ENCODE peak calls at places on chromosomes 3 and 15, in nine cellular contexts. One of them, this sample, is unnamed.

GRCh38 chr3:179558742-179559364 is 3.9 kb upstream of the ACTL6A start:
- DNase-seq in endothelial cell of umbilical vein: peak; percentile 84
- DNase-seq in stomach: peak; percentile 56
- DNase-seq in esophagus squamous epithelium: no peak
- DNase-seq in upper lobe of left lung: no peak
- DNase-seq in sigmoid colon: peak; percentile 80
- DNase-seq in transverse colon: peak; percentile 50
- DNase-seq in suprapubic skin: no peak
- DNase-seq in heart left ventricle: peak; percentile 59
- DNase-seq in this sample: peak; percentile 50

GRCh38 chr3:8964436-8965370 is 1.4 kb upstream of the RAD18 start:
- DNase-seq in suprapubic skin: no peak
- DNase-seq in endothelial cell of umbilical vein: peak; percentile 51
- DNase-seq in esophagus squamous epithelium: no peak
- DNase-seq in upper lobe of left lung: no peak
- DNase-seq in stomach: peak; percentile 47
- DNase-seq in heart left ventricle: no peak
- DNase-seq in sigmoid colon: no peak
- DNase-seq in transverse colon: peak; percentile 75
- DNase-seq in this sample: no peak

GRCh38 chr15:31034152-31034551 is 42.7 kb upstream of the MTMR10 start:
- DNase-seq in suprapubic skin: no peak
- DNase-seq in sigmoid colon: no peak
- DNase-seq in transverse colon: no peak
- DNase-seq in heart left ventricle: no peak
- DNase-seq in upper lobe of left lung: no peak
- DNase-seq in endothelial cell of umbilical vein: no peak
- DNase-seq in esophagus squamous epithelium: no peak
- DNase-seq in stomach: no peak
- DNase-seq in this sample: no peak

GRCh38 chr15:25136119-25136518 is 181.3 kb downstream of the SNRPN start:
- DNase-seq in endothelial cell of umbilical vein: peak; percentile 8
- DNase-seq in transverse colon: no peak
- DNase-seq in suprapubic skin: no peak
- DNase-seq in esophagus squamous epithelium: no peak
- DNase-seq in sigmoid colon: no peak
- DNase-seq in stomach: no peak
- DNase-seq in upper lobe of left lung: no peak
- DNase-seq in heart left ventricle: no peak
- DNase-seq in this sample: no peak

GRCh38 chr3:67418539-67419529 is 235.6 kb downstream of the SUCLG2 start:
- DNase-seq in stomach: no peak
- DNase-seq in suprapubic skin: no peak
- DNase-seq in sigmoid colon: no peak
- DNase-seq in upper lobe of left lung: no peak
- DNase-seq in heart left ventricle: no peak
- DNase-seq in transverse colon: no peak
- DNase-seq in endothelial cell of umbilical vein: no peak
- DNase-seq in esophagus squamous epithelium: no peak
- DNase-seq in this sample: no peak

GRCh38 chr15:28885630-28886430 is at the start of gene APBA2:
- DNase-seq in stomach: no peak
- DNase-seq in transverse colon: no peak
- DNase-seq in esophagus squamous epithelium: no peak
- DNase-seq in upper lobe of left lung: peak; percentile 88
- DNase-seq in suprapubic skin: no peak
- DNase-seq in heart left ventricle: no peak
- DNase-seq in endothelial cell of umbilical vein: no peak
- DNase-seq in sigmoid colon: no peak
- DNase-seq in this sample: no peak

GRCh38 chr3:73812054-73812453 is 187.3 kb upstream of the PDZRN3 start:
- DNase-seq in endothelial cell of umbilical vein: no peak
- DNase-seq in heart left ventricle: no peak
- DNase-seq in sigmoid colon: no peak
- DNase-seq in suprapubic skin: no peak
- DNase-seq in upper lobe of left lung: no peak
- DNase-seq in transverse colon: no peak
- DNase-seq in stomach: no peak
- DNase-seq in esophagus squamous epithelium: no peak
- DNase-seq in this sample: no peak

GRCh38 chr3:41346698-41347097 is 147.4 kb downstream of the CTNNB1 start:
- DNase-seq in endothelial cell of umbilical vein: no peak
- DNase-seq in upper lobe of left lung: no peak
- DNase-seq in sigmoid colon: no peak
- DNase-seq in transverse colon: no peak
- DNase-seq in stomach: no peak
- DNase-seq in heart left ventricle: no peak
- DNase-seq in suprapubic skin: no peak
- DNase-seq in esophagus squamous epithelium: no peak
- DNase-seq in this sample: no peak

GRCh38 chr3:157152438-157152837 is 7.5 kb downstream of the CCNL1 start:
- DNase-seq in transverse colon: no peak
- DNase-seq in esophagus squamous epithelium: no peak
- DNase-seq in upper lobe of left lung: no peak
- DNase-seq in sigmoid colon: no peak
- DNase-seq in heart left ventricle: no peak
- DNase-seq in endothelial cell of umbilical vein: no peak
- DNase-seq in suprapubic skin: no peak
- DNase-seq in stomach: no peak
- DNase-seq in this sample: no peak

GRCh38 chr15:38526158-38526557 is 38.5 kb downstream of the RASGRP1 start:
- DNase-seq in transverse colon: no peak
- DNase-seq in upper lobe of left lung: no peak
- DNase-seq in heart left ventricle: no peak
- DNase-seq in endothelial cell of umbilical vein: no peak
- DNase-seq in stomach: no peak
- DNase-seq in sigmoid colon: no peak
- DNase-seq in esophagus squamous epithelium: no peak
- DNase-seq in suprapubic skin: no peak
- DNase-seq in this sample: no peak

GRCh38 chr3:70053293-70053692 is 53.8 kb downstream of the SAMMSON start:
- DNase-seq in esophagus squamous epithelium: no peak
- DNase-seq in upper lobe of left lung: no peak
- DNase-seq in heart left ventricle: no peak
- DNase-seq in sigmoid colon: no peak
- DNase-seq in suprapubic skin: no peak
- DNase-seq in stomach: no peak
- DNase-seq in transverse colon: no peak
- DNase-seq in endothelial cell of umbilical vein: no peak
- DNase-seq in this sample: no peak

GRCh38 chr3:129633751-129634481 is 27.4 kb upstream of the PLXND1 start:
- DNase-seq in esophagus squamous epithelium: no peak
- DNase-seq in endothelial cell of umbilical vein: no peak
- DNase-seq in suprapubic skin: no peak
- DNase-seq in stomach: no peak
- DNase-seq in upper lobe of left lung: no peak
- DNase-seq in sigmoid colon: no peak
- DNase-seq in transverse colon: no peak
- DNase-seq in heart left ventricle: no peak
- DNase-seq in this sample: no peak

GRCh38 chr3:43867673-43868072 is 176.9 kb downstream of the ABHD5 start:
- DNase-seq in endothelial cell of umbilical vein: no peak
- DNase-seq in transverse colon: no peak
- DNase-seq in upper lobe of left lung: no peak
- DNase-seq in suprapubic skin: no peak
- DNase-seq in sigmoid colon: no peak
- DNase-seq in esophagus squamous epithelium: no peak
- DNase-seq in heart left ventricle: no peak
- DNase-seq in stomach: no peak
- DNase-seq in this sample: no peak

GRCh38 chr3:105827959-105828358 is 40.9 kb downstream of the CBLB start:
- DNase-seq in transverse colon: peak; percentile 26
- DNase-seq in upper lobe of left lung: no peak
- DNase-seq in sigmoid colon: peak; percentile 63
- DNase-seq in endothelial cell of umbilical vein: peak; percentile 66
- DNase-seq in stomach: no peak
- DNase-seq in suprapubic skin: no peak
- DNase-seq in esophagus squamous epithelium: no peak
- DNase-seq in heart left ventricle: peak; percentile 33
- DNase-seq in this sample: no peak

GRCh38 chr15:68550498-68551295 is 28.1 kb upstream of the CORO2B start:
- DNase-seq in esophagus squamous epithelium: no peak
- DNase-seq in sigmoid colon: peak; percentile 84
- DNase-seq in endothelial cell of umbilical vein: peak; percentile 41
- DNase-seq in stomach: peak; percentile 82
- DNase-seq in heart left ventricle: peak; percentile 65
- DNase-seq in upper lobe of left lung: no peak
- DNase-seq in transverse colon: peak; percentile 78
- DNase-seq in suprapubic skin: peak; percentile 82
- DNase-seq in this sample: peak; percentile 74

GRCh38 chr15:73570355-73571032 is 62.7 kb downstream of the NPTN start:
- DNase-seq in sigmoid colon: no peak
- DNase-seq in upper lobe of left lung: no peak
- DNase-seq in endothelial cell of umbilical vein: no peak
- DNase-seq in heart left ventricle: no peak
- DNase-seq in stomach: no peak
- DNase-seq in esophagus squamous epithelium: no peak
- DNase-seq in transverse colon: no peak
- DNase-seq in suprapubic skin: no peak
- DNase-seq in this sample: no peak

GRCh38 chr3:157130138-157130880 is 29.6 kb downstream of the CCNL1 start:
- DNase-seq in esophagus squamous epithelium: no peak
- DNase-seq in suprapubic skin: peak; percentile 81
- DNase-seq in transverse colon: peak; percentile 92
- DNase-seq in sigmoid colon: peak; percentile 77
- DNase-seq in heart left ventricle: peak; percentile 66
- DNase-seq in upper lobe of left lung: peak; percentile 44
- DNase-seq in stomach: peak; percentile 63
- DNase-seq in endothelial cell of umbilical vein: peak; percentile 61
- DNase-seq in this sample: peak; percentile 59

GRCh38 chr3:77525283-77525682 is 485.4 kb downstream of the ROBO2 start:
- DNase-seq in esophagus squamous epithelium: no peak
- DNase-seq in stomach: no peak
- DNase-seq in upper lobe of left lung: no peak
- DNase-seq in sigmoid colon: no peak
- DNase-seq in heart left ventricle: no peak
- DNase-seq in endothelial cell of umbilical vein: no peak
- DNase-seq in suprapubic skin: no peak
- DNase-seq in transverse colon: no peak
- DNase-seq in this sample: no peak

GRCh38 chr15:29133791-29134190 is 135.8 kb downstream of the NSMCE3 start:
- DNase-seq in stomach: no peak
- DNase-seq in upper lobe of left lung: no peak
- DNase-seq in heart left ventricle: no peak
- DNase-seq in suprapubic skin: peak; percentile 28
- DNase-seq in transverse colon: no peak
- DNase-seq in endothelial cell of umbilical vein: no peak
- DNase-seq in esophagus squamous epithelium: no peak
- DNase-seq in sigmoid colon: peak; percentile 49
- DNase-seq in this sample: no peak

GRCh38 chr3:32877598-32877997 is 59.8 kb downstream of the TRIM71 start:
- DNase-seq in stomach: no peak
- DNase-seq in transverse colon: no peak
- DNase-seq in endothelial cell of umbilical vein: no peak
- DNase-seq in sigmoid colon: no peak
- DNase-seq in suprapubic skin: no peak
- DNase-seq in heart left ventricle: no peak
- DNase-seq in upper lobe of left lung: no peak
- DNase-seq in esophagus squamous epithelium: no peak
- DNase-seq in this sample: no peak
- H3K36me3 ChIP-seq in stomach: no peaks in the 10 kb centered on the region
- H3K36me3 ChIP-seq in transverse colon: no peaks in the 10 kb centered on the region
- H3K36me3 ChIP-seq in endothelial cell of umbilical vein: no peaks in the 10 kb centered on the region
- H3K36me3 ChIP-seq in sigmoid colon: no peaks in the 10 kb centered on the region
- H3K36me3 ChIP-seq in suprapubic skin: no peaks in the 10 kb centered on the region
- H3K36me3 ChIP-seq in heart left ventricle: no peaks in the 10 kb centered on the region
- H3K36me3 ChIP-seq in upper lobe of left lung: no peaks in the 10 kb centered on the region
- H3K36me3 ChIP-seq in esophagus squamous epithelium: no peaks in the 10 kb centered on the region
- H3K36me3 ChIP-seq in this sample: no peaks in the 10 kb centered on the region

GRCh38 chr15:41850482-41851166 is 12.0 kb downstream of the PLA2G4B start:
- DNase-seq in stomach: no peak
- DNase-seq in upper lobe of left lung: peak; percentile 75
- DNase-seq in esophagus squamous epithelium: no peak
- DNase-seq in suprapubic skin: no peak
- DNase-seq in endothelial cell of umbilical vein: no peak
- DNase-seq in sigmoid colon: no peak
- DNase-seq in transverse colon: no peak
- DNase-seq in heart left ventricle: no peak
- DNase-seq in this sample: no peak

GRCh38 chr15:41849204-41849603 is 10.6 kb downstream of the PLA2G4B start:
- DNase-seq in esophagus squamous epithelium: no peak
- DNase-seq in sigmoid colon: no peak
- DNase-seq in suprapubic skin: no peak
- DNase-seq in stomach: no peak
- DNase-seq in endothelial cell of umbilical vein: no peak
- DNase-seq in upper lobe of left lung: no peak
- DNase-seq in transverse colon: no peak
- DNase-seq in heart left ventricle: no peak
- DNase-seq in this sample: no peak

GRCh38 chr15:41848595-41848994 is 9.9 kb downstream of the PLA2G4B start:
- DNase-seq in sigmoid colon: no peak
- DNase-seq in transverse colon: no peak
- DNase-seq in suprapubic skin: no peak
- DNase-seq in endothelial cell of umbilical vein: no peak
- DNase-seq in stomach: no peak
- DNase-seq in upper lobe of left lung: peak; percentile 23
- DNase-seq in heart left ventricle: no peak
- DNase-seq in esophagus squamous epithelium: no peak
- DNase-seq in this sample: no peak

GRCh38 chr15:41851167-41851523 is 12.5 kb downstream of the PLA2G4B start:
- DNase-seq in endothelial cell of umbilical vein: no peak
- DNase-seq in esophagus squamous epithelium: no peak
- DNase-seq in suprapubic skin: no peak
- DNase-seq in upper lobe of left lung: no peak
- DNase-seq in heart left ventricle: no peak
- DNase-seq in stomach: no peak
- DNase-seq in transverse colon: no peak
- DNase-seq in sigmoid colon: no peak
- DNase-seq in this sample: no peak

GRCh38 chr15:41849861-41850260 is 11.2 kb downstream of the PLA2G4B start:
- DNase-seq in upper lobe of left lung: peak; percentile 65
- DNase-seq in suprapubic skin: no peak
- DNase-seq in stomach: peak; percentile 63
- DNase-seq in esophagus squamous epithelium: no peak
- DNase-seq in sigmoid colon: no peak
- DNase-seq in endothelial cell of umbilical vein: no peak
- DNase-seq in heart left ventricle: no peak
- DNase-seq in transverse colon: no peak
- DNase-seq in this sample: no peak
- TF ChIP-seq POLR2A in upper lobe of left lung: no peak
- TF ChIP-seq POLR2A in suprapubic skin: no peak
- TF ChIP-seq POLR2A in stomach: no peak
- TF ChIP-seq POLR2A in esophagus squamous epithelium: no peak
- TF ChIP-seq POLR2A in sigmoid colon: no peak
- TF ChIP-seq POLR2A in endothelial cell of umbilical vein: no peak
- TF ChIP-seq POLR2A in heart left ventricle: no peak
- TF ChIP-seq POLR2A in transverse colon: no peak
- TF ChIP-seq POLR2A in this sample: no peak

GRCh38 chr15:81310480-81310879 is 13.5 kb downstream of the STARD5 start:
- DNase-seq in stomach: no peak
- DNase-seq in suprapubic skin: no peak
- DNase-seq in sigmoid colon: no peak
- DNase-seq in endothelial cell of umbilical vein: no peak
- DNase-seq in heart left ventricle: no peak
- DNase-seq in upper lobe of left lung: no peak
- DNase-seq in esophagus squamous epithelium: no peak
- DNase-seq in transverse colon: no peak
- DNase-seq in this sample: no peak
- H3K36me3 ChIP-seq in stomach: peaks cover 19% of the 10 kb centered on the region
- H3K36me3 ChIP-seq in suprapubic skin: peaks cover 50% of the 10 kb centered on the region
- H3K36me3 ChIP-seq in sigmoid colon: no peaks in the 10 kb centered on the region
- H3K36me3 ChIP-seq in endothelial cell of umbilical vein: no peaks in the 10 kb centered on the region
- H3K36me3 ChIP-seq in heart left ventricle: peaks cover 4% of the 10 kb centered on the region
- H3K36me3 ChIP-seq in upper lobe of left lung: peaks cover 71% of the 10 kb centered on the region
- H3K36me3 ChIP-seq in esophagus squamous epithelium: peaks cover 9% of the 10 kb centered on the region
- H3K36me3 ChIP-seq in transverse colon: no peaks in the 10 kb centered on the region
- H3K36me3 ChIP-seq in this sample: no peaks in the 10 kb centered on the region

GRCh38 chr3:50120364-50121095 is 31.8 kb downstream of the RBM5 start:
- DNase-seq in stomach: no peak
- DNase-seq in endothelial cell of umbilical vein: no peak
- DNase-seq in upper lobe of left lung: no peak
- DNase-seq in suprapubic skin: peak; percentile 40
- DNase-seq in transverse colon: no peak
- DNase-seq in heart left ventricle: no peak
- DNase-seq in sigmoid colon: no peak
- DNase-seq in esophagus squamous epithelium: no peak
- DNase-seq in this sample: no peak
- TF ChIP-seq POLR2A in stomach: no peak
- TF ChIP-seq POLR2A in endothelial cell of umbilical vein: no peak
- TF ChIP-seq POLR2A in upper lobe of left lung: no peak
- TF ChIP-seq POLR2A in suprapubic skin: no peak
- TF ChIP-seq POLR2A in transverse colon: no peak
- TF ChIP-seq POLR2A in heart left ventricle: no peak
- TF ChIP-seq POLR2A in sigmoid colon: no peak
- TF ChIP-seq POLR2A in esophagus squamous epithelium: no peak
- TF ChIP-seq POLR2A in this sample: no peak